ENCODE peak calls at places on chromosomes 7 and 10, in ten cellular contexts. T is lower lobe of right lung; Z is right lobe of liver; L is heart right ventricle; X is HCT116; F is cardiac muscle cell; C is testis; O is astrocyte; W is ovary; P is CD8-positive, alpha-beta memory T cell. G is an unnamed sample. For H3K4me1, the result is how much of the 10 kb centered on the place peaks cover.

GRCh38 chr7:104548861-104549260 is 220.5 kb downstream of the LHFPL3 start:
- DNase-seq in X (peak), O (no peak), T (no peak), F (no peak), W (no peak), P (no peak), Z (no peak), L (no peak), C (no peak), G (no peak)

GRCh38 chr10:108582387-108582786 is 1340.9 kb downstream of the XPNPEP1 start:
- DNase-seq in L (no peak), F (peak), P (no peak), X (no peak), W (no peak), C (no peak), O (peak), Z (no peak), T (no peak), G (no peak)

GRCh38 chr7:110358028-110358427 is 732.9 kb upstream of the LRRN3 start:
- DNase-seq in L (no peak), P (no peak), O (peak), F (no peak), C (no peak), T (no peak), X (no peak), Z (no peak), W (no peak), G (no peak)

GRCh38 chr7:11758627-11759111 is 73.3 kb downstream of the THSD7A start:
- DNase-seq in C (no peak), L (no peak), W (no peak), T (no peak), O (peak), P (no peak), Z (no peak), X (no peak), F (peak), G (no peak)

GRCh38 chr10:86391236-86391840 is 24.7 kb upstream of the GRID1 start:
- DNase-seq in Z (no peak), X (no peak), P (no peak), L (no peak), W (no peak), T (no peak), O (no peak), F (no peak), C (no peak), G (no peak)

GRCh38 chr10:95835149-95835860 is 72.5 kb upstream of the CC2D2B start:
- DNase-seq in F (no peak), W (no peak), P (no peak), X (no peak), L (no peak), C (no peak), T (no peak), Z (no peak), O (peak), G (no peak)

GRCh38 chr10:7551891-7552731 is 114.7 kb downstream of the ITIH5 start:
- DNase-seq in C (no peak), O (no peak), W (no peak), F (no peak), Z (no peak), T (no peak), L (peak), P (no peak), X (no peak), G (no peak)

GRCh38 chr7:118057404-118057803 is 126.6 kb upstream of the LSM8 start:
- DNase-seq in Z (no peak), T (no peak), O (no peak), L (no peak), W (no peak), P (no peak), X (no peak), F (no peak), C (no peak), G (no peak)

GRCh38 chr7:138837627-138838026 is 39.6 kb upstream of the ATP6V0A4 start:
- DNase-seq in L (peak), Z (no peak), F (peak), C (no peak), P (no peak), X (no peak), W (peak), O (no peak), T (peak), G (no peak)

GRCh38 chr7:128235469-128235868 is 5.6 kb upstream of the LEP start:
- DNase-seq in T (no peak), W (no peak), X (no peak), L (no peak), F (no peak), P (no peak), O (no peak), Z (no peak), C (no peak), G (no peak)

GRCh38 chr7:3206771-3207191 is 94.3 kb upstream of the SDK1 start:
- DNase-seq in W (no peak), C (no peak), T (no peak), O (no peak), X (no peak), F (no peak), Z (no peak), P (no peak), L (no peak), G (no peak)

GRCh38 chr10:129046074-129046681 is 420.9 kb upstream of the MGMT start:
- DNase-seq in X (no peak), W (no peak), T (no peak), L (no peak), C (no peak), F (peak), O (no peak), Z (no peak), P (no peak), G (no peak)

GRCh38 chr10:3525832-3526449 is 259.1 kb downstream of the KLF6 start:
- DNase-seq in L (no peak), T (no peak), Z (no peak), F (peak), O (peak), W (no peak), C (no peak), X (peak), P (no peak), G (no peak)

GRCh38 chr7:13990319-13990983 is 985 bp upstream of the ETV1 start:
- DNase-seq in C (peak), X (no peak), Z (peak), W (no peak), L (peak), O (peak), F (peak), P (peak), T (peak), G (no peak)

GRCh38 chr10:33040436-33040835 is 82.4 kb upstream of the ITGB1 start:
- DNase-seq in X (no peak), O (no peak), F (no peak), C (no peak), Z (no peak), P (no peak), T (no peak), L (no peak), W (no peak), G (no peak)

GRCh38 chr10:35347899-35348608 is 11.7 kb downstream of the CCNY start:
- DNase-seq in P (no peak), C (no peak), Z (no peak), F (no peak), T (no peak), O (no peak), X (no peak), W (no peak), L (no peak), G (no peak)

GRCh38 chr7:116138202-116138801 is 72.0 kb upstream of the TES start:
- DNase-seq in L (no peak), Z (no peak), T (no peak), C (peak), O (peak), X (peak), W (no peak), F (peak), P (no peak), G (no peak)

GRCh38 chr7:2969398-2970306 is 74.0 kb downstream of the CARD11 start:
- DNase-seq in O (no peak), X (no peak), C (peak), W (no peak), P (no peak), T (no peak), L (no peak), Z (no peak), F (no peak), G (no peak)

GRCh38 chr10:63677001-63677400 is 155.8 kb downstream of the REEP3 start:
- DNase-seq in X (no peak), Z (no peak), T (no peak), F (no peak), L (no peak), C (no peak), W (no peak), P (no peak), O (no peak), G (no peak)

GRCh38 chr7:101519324-101520017 is 109.6 kb downstream of the MYL10 start:
- DNase-seq in Z (no peak), P (no peak), F (peak), L (no peak), O (peak), W (no peak), T (no peak), X (no peak), C (no peak), G (no peak)

GRCh38 chr7:137618748-137619147 is 228.0 kb downstream of the DGKI start:
- DNase-seq in L (no peak), P (no peak), Z (no peak), W (no peak), C (no peak), F (no peak), T (no peak), O (no peak), X (no peak), G (no peak)

GRCh38 chr10:93820434-93820833 is 62.7 kb downstream of the LGI1 start:
- DNase-seq in O (no peak), P (no peak), X (no peak), C (no peak), W (no peak), T (no peak), Z (no peak), L (no peak), F (no peak), G (no peak)

GRCh38 chr10:61078542-61078941 is 134.6 kb upstream of the RHOBTB1 start:
- DNase-seq in L (no peak), F (peak), C (peak), T (no peak), X (no peak), Z (no peak), P (no peak), O (no peak), W (peak), G (no peak)

GRCh38 chr7:71721742-71722141 is 589.8 kb downstream of the GALNT17 start:
- DNase-seq in X (no peak), F (no peak), P (no peak), W (no peak), O (no peak), T (no peak), L (no peak), Z (no peak), C (no peak), G (no peak)

GRCh38 chr7:52179934-52180333 is 855.5 kb upstream of the POM121L12 start:
- DNase-seq in Z (no peak), L (no peak), T (peak), X (no peak), F (no peak), P (no peak), W (no peak), C (no peak), O (no peak), G (no peak)

GRCh38 chr7:52831321-52831720 is 204.1 kb upstream of the POM121L12 start:
- DNase-seq in C (no peak), Z (no peak), P (no peak), L (no peak), F (no peak), X (no peak), T (no peak), O (peak), W (no peak), G (no peak)

GRCh38 chr7:84838857-84839256 is 348.0 kb downstream of the SEMA3D start:
- DNase-seq in L (no peak), T (no peak), F (no peak), Z (no peak), O (no peak), C (no peak), P (no peak), W (no peak), X (no peak), G (no peak)

GRCh38 chr10:89427629-89428028 is 13.3 kb downstream of the IFIT5 start:
- DNase-seq in L (no peak), T (no peak), W (no peak), F (peak), Z (no peak), X (no peak), C (no peak), P (no peak), O (peak), G (no peak)

GRCh38 chr7:3943779-3944520 is 642.9 kb downstream of the SDK1 start:
- DNase-seq in O (no peak), C (no peak), Z (no peak), T (no peak), P (no peak), F (no peak), W (no peak), L (no peak), X (no peak), G (no peak)

GRCh38 chr7:47596502-47597202 is 14.7 kb upstream of the TNS3 start:
- DNase-seq in T (no peak), L (no peak), C (no peak), P (no peak), X (no peak), W (no peak), F (peak), Z (peak), O (no peak), G (no peak)

GRCh38 chr10:89278034-89278535 is 23.8 kb upstream of the IFIT2 start:
- DNase-seq in W (no peak), Z (no peak), O (peak), X (peak), F (peak), T (no peak), L (no peak), P (no peak), C (peak), G (no peak)

GRCh38 chr10:71755179-71755879 is 18.0 kb downstream of the VSIR start:
- DNase-seq in P (no peak), F (no peak), O (no peak), T (no peak), Z (no peak), X (no peak), L (no peak), C (no peak), W (no peak), G (no peak)

GRCh38 chr10:71752391-71753090 is 20.8 kb downstream of the VSIR start:
- DNase-seq in T (no peak), W (no peak), X (no peak), P (no peak), L (no peak), C (no peak), Z (no peak), F (no peak), O (no peak), G (no peak)

GRCh38 chr10:71753960-71754505 is 19.3 kb downstream of the VSIR start:
- DNase-seq in F (no peak), T (no peak), X (no peak), Z (no peak), O (no peak), W (no peak), C (no peak), P (no peak), L (no peak), G (no peak)

GRCh38 chr10:71753091-71753959 is 20.0 kb downstream of the VSIR start:
- DNase-seq in P (no peak), C (peak), X (no peak), Z (no peak), F (no peak), L (no peak), W (no peak), O (no peak), T (peak), G (no peak)

GRCh38 chr10:71754562-71754961 is 18.8 kb downstream of the VSIR start:
- DNase-seq in C (no peak), P (no peak), O (no peak), Z (no peak), X (no peak), L (no peak), W (no peak), F (no peak), T (no peak), G (no peak)
- H3K4me1 ChIP-seq in C (under half), P (half or more), O (under half), Z (under half), X (under half), L (half or more), W (under half), F (under half), T (half or more), G (half or more)

GRCh38 chr7:80481196-80481884 is 30.5 kb downstream of the GNAT3 start:
- DNase-seq in X (no peak), W (no peak), F (no peak), O (peak), Z (no peak), P (no peak), L (no peak), T (no peak), C (no peak), G (no peak)
- H3K27ac ChIP-seq in X (no peak), W (no peak), F (no peak), O (peak), Z (no peak), P (no peak), L (peak), T (no peak), C (no peak), G (no peak)

DNA sequence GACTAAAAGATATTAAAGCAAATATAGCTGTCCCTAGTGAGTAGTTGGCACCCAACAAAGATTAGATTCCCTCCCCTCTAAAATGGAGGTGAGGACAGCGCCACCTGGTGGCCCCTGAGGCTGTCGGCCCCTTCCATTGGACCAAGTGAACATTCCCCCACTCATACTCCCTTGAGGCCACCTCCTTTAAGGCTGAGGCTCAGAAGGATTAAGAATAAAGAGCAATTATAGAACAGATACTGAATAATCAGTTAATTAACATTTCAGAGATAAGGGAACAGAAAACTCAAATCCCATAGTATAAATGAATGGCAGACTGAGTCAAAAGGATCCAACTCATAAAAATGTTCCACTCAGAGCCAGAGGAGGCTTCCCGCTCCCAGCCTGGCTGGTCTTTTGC is 130.4 kb upstream of the GHITM start:
- DNase-seq in L (peak), P (peak), C (peak), W (no peak), O (no peak), X (peak), Z (no peak), T (no peak), F (peak), G (no peak)
- H3K4me1 ChIP-seq in L (under half), P (under half), C (under half), W (under half), O (under half), X (under half), Z (under half), T (under half), F (under half), G (under half)

GRCh38 chr7:113835367-113835766 is 83.4 kb downstream of the PPP1R3A start:
- DNase-seq in W (no peak), Z (no peak), P (no peak), T (no peak), L (no peak), O (no peak), C (no peak), F (no peak), X (no peak), G (no peak)
- H3K27ac ChIP-seq in W (no peak), Z (no peak), P (no peak), T (no peak), L (no peak), O (no peak), C (no peak), F (no peak), X (no peak), G (no peak)

DNA sequence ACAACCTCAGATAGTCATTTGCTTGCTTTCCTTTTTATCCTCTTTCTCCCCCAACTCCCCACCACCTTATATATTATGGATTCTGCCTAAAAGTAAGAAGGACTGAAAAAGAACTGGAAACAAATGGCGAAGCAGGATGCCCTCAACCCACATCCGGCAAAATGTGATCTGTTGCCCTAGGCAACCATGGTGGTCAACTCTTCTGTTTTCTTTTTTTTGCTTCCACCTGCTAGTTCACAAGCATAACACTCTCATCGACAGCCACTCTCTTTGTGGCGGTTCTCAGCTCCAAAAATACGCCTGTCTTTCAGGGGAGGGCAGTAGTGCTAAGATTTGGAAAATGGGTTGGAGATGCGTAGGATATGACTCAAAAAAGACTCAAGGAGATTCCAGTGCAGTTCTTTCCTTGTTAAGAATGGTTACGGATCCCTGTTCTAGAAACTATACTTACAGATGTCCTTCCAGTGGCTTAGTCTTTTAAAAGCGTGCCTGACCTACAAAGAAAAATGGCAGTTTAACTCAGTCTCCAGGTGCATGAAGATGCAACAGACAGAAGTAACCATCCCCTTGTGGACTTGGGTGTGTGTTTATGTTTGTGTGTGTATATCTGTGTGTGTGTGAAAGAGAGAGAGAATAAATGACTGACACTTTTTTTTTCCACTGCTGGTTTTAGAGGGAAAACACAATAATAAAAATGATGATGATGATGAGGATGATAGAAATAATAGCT is 10.7 kb downstream of the APBB1IP start:
- DNase-seq in O (no peak), X (no peak), Z (no peak), C (no peak), T (no peak), P (peak), W (no peak), L (no peak), F (no peak), G (no peak)
- H3K4me1 ChIP-seq in O (under half), X (under half), Z (under half), C (under half), T (under half), P (half or more), W (under half), L (under half), F (under half), G (under half)

GRCh38 chr7:129613016-129613337 is 1.5 kb downstream of the NRF1 start:
- DNase-seq in T (no peak), O (no peak), F (no peak), Z (no peak), P (no peak), C (no peak), L (no peak), X (no peak), W (no peak), G (no peak)

GRCh38 chr7:129611246-129612111 is at the start of gene NRF1:
- DNase-seq in T (peak), O (peak), F (peak), Z (peak), P (peak), L (peak), W (peak), C (peak), X (peak), G (peak)

GRCh38 chr7:129615018-129615417 is 3.5 kb downstream of the NRF1 start:
- DNase-seq in W (no peak), O (no peak), L (no peak), P (no peak), C (no peak), F (peak), T (no peak), Z (no peak), X (no peak), G (no peak)

GRCh38 chr7:129610709-129611245 is 743 bp upstream of the NRF1 start:
- DNase-seq in F (no peak), Z (no peak), T (no peak), W (peak), X (no peak), C (peak), O (no peak), L (no peak), P (no peak), G (no peak)

GRCh38 chr7:129612112-129613015 is 844 bp downstream of the NRF1 start:
- DNase-seq in O (no peak), W (peak), Z (peak), T (peak), X (no peak), C (peak), L (peak), P (peak), F (peak), G (no peak)
- H3K27ac ChIP-seq in O (peak), W (peak), Z (peak), T (peak), X (peak), C (peak), L (peak), P (peak), F (peak), G (peak)

G was measured in esophagus squamous epithelium.